ENCODE peak calls at places on chromosomes 7 and 10, in five cellular contexts. One of them, this sample, is unnamed.

GRCh38 chr7:39674391-39674790 is 51.0 kb downstream of the RALA start:
- DNase-seq in GM12878: no peak
- DNase-seq in cardiac muscle cell: no peak
- DNase-seq in colonic mucosa: no peak
- DNase-seq in HFFc6: no peak
- DNase-seq in this sample: no peak

GRCh38 chr7:54349259-54349658 is 192.9 kb upstream of the VSTM2A start:
- DNase-seq in GM12878: no peak
- DNase-seq in cardiac muscle cell: no peak
- DNase-seq in colonic mucosa: no peak
- DNase-seq in HFFc6: no peak
- DNase-seq in this sample: no peak

GRCh38 chr10:14325325-14325955 is 5.3 kb downstream of the FRMD4A start:
- DNase-seq in GM12878: no peak
- DNase-seq in cardiac muscle cell: peak
- DNase-seq in colonic mucosa: peak
- DNase-seq in HFFc6: no peak
- DNase-seq in this sample: no peak

GRCh38 chr10:52599586-52600200 is 172.9 kb downstream of the MBL2 start:
- DNase-seq in GM12878: no peak
- DNase-seq in cardiac muscle cell: peak
- DNase-seq in colonic mucosa: no peak
- DNase-seq in HFFc6: no peak
- DNase-seq in this sample: no peak

GRCh38 chr10:103986360-103986759 is 19.4 kb downstream of the SLK start:
- DNase-seq in GM12878: no peak
- DNase-seq in cardiac muscle cell: no peak
- DNase-seq in colonic mucosa: no peak
- DNase-seq in HFFc6: no peak
- DNase-seq in this sample: no peak

GRCh38 chr7:66557214-66558200 is 71.2 kb upstream of the KCTD7 start:
- DNase-seq in GM12878: no peak
- DNase-seq in cardiac muscle cell: peak
- DNase-seq in colonic mucosa: peak
- DNase-seq in HFFc6: peak
- DNase-seq in this sample: no peak

GRCh38 chr7:22980422-22980821 is 33.5 kb downstream of the HYCC1 start:
- DNase-seq in GM12878: no peak
- DNase-seq in cardiac muscle cell: peak
- DNase-seq in colonic mucosa: no peak
- DNase-seq in HFFc6: peak
- DNase-seq in this sample: peak

GRCh38 chr7:123871998-123872867 is 27.3 kb downstream of the HYAL4 start:
- DNase-seq in GM12878: no peak
- DNase-seq in cardiac muscle cell: peak
- DNase-seq in colonic mucosa: peak
- DNase-seq in HFFc6: peak
- DNase-seq in this sample: peak

GRCh38 chr7:53768191-53768590 is 732.8 kb downstream of the POM121L12 start:
- DNase-seq in GM12878: no peak
- DNase-seq in cardiac muscle cell: no peak
- DNase-seq in colonic mucosa: no peak
- DNase-seq in HFFc6: no peak
- DNase-seq in this sample: no peak

GRCh38 chr10:12534824-12535223 is 185.5 kb downstream of the CAMK1D start:
- DNase-seq in GM12878: no peak
- DNase-seq in cardiac muscle cell: no peak
- DNase-seq in colonic mucosa: no peak
- DNase-seq in HFFc6: no peak
- DNase-seq in this sample: no peak

GRCh38 chr7:2493205-2493604 is 17.0 kb upstream of the GRIFIN start:
- DNase-seq in GM12878: no peak
- DNase-seq in cardiac muscle cell: no peak
- DNase-seq in colonic mucosa: no peak
- DNase-seq in HFFc6: no peak
- DNase-seq in this sample: no peak

GRCh38 chr10:15137636-15138035 is 30.9 kb downstream of the NMT2 start:
- DNase-seq in GM12878: no peak
- DNase-seq in cardiac muscle cell: peak
- DNase-seq in colonic mucosa: no peak
- DNase-seq in HFFc6: no peak
- DNase-seq in this sample: no peak

GRCh38 chr10:125720002-125720382 is 483 bp downstream of the EDRF1 start:
- DNase-seq in GM12878: no peak
- DNase-seq in cardiac muscle cell: peak
- DNase-seq in colonic mucosa: no peak
- DNase-seq in HFFc6: no peak
- DNase-seq in this sample: no peak

GRCh38 chr7:152106990-152107389 is 81.5 kb downstream of the GALNT11 start:
- DNase-seq in GM12878: no peak
- DNase-seq in cardiac muscle cell: no peak
- DNase-seq in colonic mucosa: no peak
- DNase-seq in HFFc6: no peak
- DNase-seq in this sample: no peak

GRCh38 chr10:17062009-17062408 is 67.6 kb downstream of the CUBN start:
- DNase-seq in GM12878: no peak
- DNase-seq in cardiac muscle cell: peak
- DNase-seq in colonic mucosa: no peak
- DNase-seq in HFFc6: peak
- DNase-seq in this sample: no peak

GRCh38 chr7:2884161-2884560 is 40.1 kb upstream of the GNA12 start:
- DNase-seq in GM12878: no peak
- DNase-seq in cardiac muscle cell: no peak
- DNase-seq in colonic mucosa: no peak
- DNase-seq in HFFc6: no peak
- DNase-seq in this sample: no peak

GRCh38 chr7:70190266-70190665 is 592.0 kb downstream of the AUTS2 start:
- DNase-seq in GM12878: no peak
- DNase-seq in cardiac muscle cell: no peak
- DNase-seq in colonic mucosa: no peak
- DNase-seq in HFFc6: no peak
- DNase-seq in this sample: no peak

GRCh38 chr7:26250239-26250638 is 41.4 kb upstream of the SNX10 start:
- DNase-seq in GM12878: no peak
- DNase-seq in cardiac muscle cell: no peak
- DNase-seq in colonic mucosa: no peak
- DNase-seq in HFFc6: no peak
- DNase-seq in this sample: no peak

GRCh38 chr7:154907651-154908620 is 95.0 kb downstream of the PAXIP1 start:
- DNase-seq in GM12878: no peak
- DNase-seq in cardiac muscle cell: no peak
- DNase-seq in colonic mucosa: no peak
- DNase-seq in HFFc6: no peak
- DNase-seq in this sample: no peak

GRCh38 chr7:139650429-139651100 is 127.1 kb downstream of the CLEC2L start:
- DNase-seq in GM12878: no peak
- DNase-seq in cardiac muscle cell: no peak
- DNase-seq in colonic mucosa: no peak
- DNase-seq in HFFc6: no peak
- DNase-seq in this sample: no peak

GRCh38 chr10:126458453-126458852 is 70.2 kb upstream of the ADAM12 start:
- DNase-seq in GM12878: no peak
- DNase-seq in cardiac muscle cell: peak
- DNase-seq in colonic mucosa: no peak
- DNase-seq in HFFc6: no peak
- DNase-seq in this sample: no peak

GRCh38 chr7:117750612-117751563 is 122.4 kb downstream of the CTTNBP2 start:
- DNase-seq in GM12878: no peak
- DNase-seq in cardiac muscle cell: peak
- DNase-seq in colonic mucosa: no peak
- DNase-seq in HFFc6: no peak
- DNase-seq in this sample: peak

GRCh38 chr7:80614911-80615310 is 23.5 kb upstream of the CD36 start:
- DNase-seq in GM12878: no peak
- DNase-seq in cardiac muscle cell: peak
- DNase-seq in colonic mucosa: no peak
- DNase-seq in HFFc6: peak
- DNase-seq in this sample: no peak

GRCh38 chr10:89481662-89482061 is 53.7 kb downstream of the SLC16A12 start:
- DNase-seq in GM12878: no peak
- DNase-seq in cardiac muscle cell: peak
- DNase-seq in colonic mucosa: no peak
- DNase-seq in HFFc6: peak
- DNase-seq in this sample: peak

GRCh38 chr7:155962968-155963300 is 150.7 kb upstream of the SHH start:
- DNase-seq in GM12878: no peak
- DNase-seq in cardiac muscle cell: no peak
- DNase-seq in colonic mucosa: no peak
- DNase-seq in HFFc6: no peak
- DNase-seq in this sample: no peak

GRCh38 chr10:73894245-73894971 is 16.5 kb upstream of the PLAU start:
- DNase-seq in GM12878: no peak
- DNase-seq in cardiac muscle cell: peak
- DNase-seq in colonic mucosa: no peak
- DNase-seq in HFFc6: peak
- DNase-seq in this sample: no peak

GRCh38 chr7:18541189-18541870 is 45.8 kb downstream of the HDAC9 start:
- DNase-seq in GM12878: no peak
- DNase-seq in cardiac muscle cell: peak
- DNase-seq in colonic mucosa: no peak
- DNase-seq in HFFc6: peak
- DNase-seq in this sample: peak

GRCh38 chr10:86659161-86659691 is 4.9 kb downstream of the OPN4 start:
- DNase-seq in GM12878: no peak
- DNase-seq in cardiac muscle cell: no peak
- DNase-seq in colonic mucosa: no peak
- DNase-seq in HFFc6: no peak
- DNase-seq in this sample: no peak

GRCh38 chr10:90960355-90960814 is 39.5 kb upstream of the ANKRD1 start:
- DNase-seq in GM12878: peak
- DNase-seq in cardiac muscle cell: peak
- DNase-seq in colonic mucosa: no peak
- DNase-seq in HFFc6: peak
- DNase-seq in this sample: peak

GRCh38 chr10:17961551-17962422 is 10.1 kb downstream of the SLC39A12 start:
- DNase-seq in GM12878: no peak
- DNase-seq in cardiac muscle cell: peak
- DNase-seq in colonic mucosa: no peak
- DNase-seq in HFFc6: peak
- DNase-seq in this sample: no peak

GRCh38 chr10:50025627-50026026 is 37.4 kb downstream of the AGAP6 start:
- DNase-seq in GM12878: no peak
- DNase-seq in cardiac muscle cell: no peak
- DNase-seq in colonic mucosa: no peak
- DNase-seq in HFFc6: no peak
- DNase-seq in this sample: no peak

GRCh38 chr7:149781921-149782320 is 8.5 kb upstream of the ZNF467 start:
- DNase-seq in GM12878: no peak
- DNase-seq in cardiac muscle cell: no peak
- DNase-seq in colonic mucosa: no peak
- DNase-seq in HFFc6: no peak
- DNase-seq in this sample: no peak

GRCh38 chr10:24541239-24541753 is 182.4 kb downstream of the ARHGAP21 start:
- DNase-seq in GM12878: no peak
- DNase-seq in cardiac muscle cell: no peak
- DNase-seq in colonic mucosa: no peak
- DNase-seq in HFFc6: no peak
- DNase-seq in this sample: no peak

GRCh38 chr7:51569581-51569980 is 253.0 kb upstream of the COBL start:
- DNase-seq in GM12878: no peak
- DNase-seq in cardiac muscle cell: no peak
- DNase-seq in colonic mucosa: no peak
- DNase-seq in HFFc6: no peak
- DNase-seq in this sample: no peak

DNA sequence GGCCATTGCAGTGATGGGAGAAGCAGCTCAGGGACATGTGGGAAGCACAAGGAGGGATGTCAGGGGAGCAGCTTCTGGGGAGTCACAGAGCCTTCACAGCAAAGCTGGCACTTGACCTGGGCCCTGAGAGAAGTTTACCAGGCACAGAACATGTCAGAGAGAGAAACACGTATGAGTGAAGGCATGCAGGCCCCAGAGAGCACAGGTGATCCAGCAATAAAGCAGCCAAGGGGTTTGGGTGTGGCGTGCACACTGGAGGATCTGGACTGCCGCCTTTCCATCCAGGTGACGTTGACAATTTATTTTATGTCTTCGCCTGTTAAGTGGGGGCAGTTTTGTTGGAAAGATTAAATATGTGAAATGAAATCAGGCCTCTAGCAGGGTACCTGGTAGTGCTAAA is 252.6 kb upstream of the COBL start:
- DNase-seq in GM12878: no peak
- DNase-seq in cardiac muscle cell: no peak
- DNase-seq in colonic mucosa: no peak
- DNase-seq in HFFc6: no peak
- DNase-seq in this sample: no peak
- TF ChIP-seq CTCF in GM12878: no peak
- TF ChIP-seq CTCF in cardiac muscle cell: no peak
- TF ChIP-seq CTCF in colonic mucosa: no peak
- TF ChIP-seq CTCF in HFFc6: no peak
- TF ChIP-seq CTCF in this sample: no peak

DNA sequence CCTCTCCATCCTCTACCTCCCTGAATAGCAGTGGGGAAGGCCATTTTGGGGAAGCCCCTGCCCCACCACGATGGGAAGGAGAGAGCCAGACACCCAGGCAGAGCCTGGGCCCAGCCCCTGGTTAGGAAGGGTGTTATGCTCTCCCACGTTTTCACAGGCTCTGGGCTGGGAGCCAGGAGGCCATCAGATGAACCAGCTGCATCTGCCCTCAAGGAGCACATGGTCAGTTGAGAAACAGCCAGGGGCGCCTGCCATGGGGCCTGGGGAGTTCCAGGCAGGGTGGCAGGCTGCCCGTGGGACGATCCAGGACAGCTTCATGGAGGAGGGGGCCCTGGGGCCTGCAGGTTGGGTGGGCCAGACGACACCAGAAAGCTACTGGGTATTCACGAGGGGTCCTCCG is 47.5 kb downstream of the CAMK2B start:
- DNase-seq in GM12878: no peak
- DNase-seq in cardiac muscle cell: peak
- DNase-seq in colonic mucosa: no peak
- DNase-seq in HFFc6: no peak
- DNase-seq in this sample: no peak
- TF ChIP-seq CTCF in GM12878: no peak
- TF ChIP-seq CTCF in cardiac muscle cell: no peak
- TF ChIP-seq CTCF in colonic mucosa: no peak
- TF ChIP-seq CTCF in HFFc6: no peak
- TF ChIP-seq CTCF in this sample: no peak

GRCh38 chr7:142585425-142585824 is 163.8 kb upstream of the PRSS1 start:
- DNase-seq in GM12878: no peak
- DNase-seq in cardiac muscle cell: no peak
- DNase-seq in colonic mucosa: no peak
- DNase-seq in HFFc6: no peak
- DNase-seq in this sample: no peak
- TF ChIP-seq CTCF in GM12878: peak
- TF ChIP-seq CTCF in cardiac muscle cell: peak
- TF ChIP-seq CTCF in colonic mucosa: no peak
- TF ChIP-seq CTCF in HFFc6: peak
- TF ChIP-seq CTCF in this sample: peak

DNA sequence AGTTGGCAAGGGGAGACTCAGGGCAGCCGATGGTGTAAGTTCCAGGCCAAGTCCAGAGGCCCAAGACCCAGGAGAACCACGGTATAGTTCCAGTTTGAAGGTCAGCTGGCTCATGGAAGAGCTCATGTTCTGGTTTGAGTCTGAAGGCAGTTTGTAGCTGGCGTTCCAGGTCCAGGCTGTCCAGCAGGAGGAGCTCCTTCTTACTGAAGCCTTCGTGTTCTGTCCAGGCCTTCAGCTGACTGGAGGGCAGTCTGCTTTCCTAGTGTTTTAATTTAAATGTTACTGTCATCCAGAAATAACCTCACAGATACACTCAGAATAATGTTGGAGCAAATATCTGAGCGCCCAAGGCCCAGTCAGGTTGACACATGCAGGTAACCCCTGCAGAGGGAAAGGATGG is 4.2 kb downstream of the SUN1 start:
- DNase-seq in GM12878: no peak
- DNase-seq in cardiac muscle cell: peak
- DNase-seq in colonic mucosa: no peak
- DNase-seq in HFFc6: peak
- DNase-seq in this sample: no peak
- TF ChIP-seq CTCF in GM12878: peak
- TF ChIP-seq CTCF in cardiac muscle cell: peak
- TF ChIP-seq CTCF in colonic mucosa: peak
- TF ChIP-seq CTCF in HFFc6: peak
- TF ChIP-seq CTCF in this sample: peak